ENCODE peak calls at places on chromosome 3, in four cellular contexts. R is mesenchymal stem cell, L is AG09309, M is RCC 7860. E is an unnamed sample.

GRCh38 chr3:152048826-152049225 is 175.4 kb downstream of the SUCNR1 start:
- DNase-seq in R (no peak), L (no peak), M (no peak), E (no peak)

GRCh38 chr3:53668872-53669271 is 174.5 kb downstream of the CACNA1D start:
- DNase-seq in R (no peak), L (no peak), M (no peak), E (peak; percentile 11)

GRCh38 chr3:9146367-9147071 is 102.9 kb downstream of the SRGAP3 start:
- DNase-seq in R (no peak), L (no peak), M (no peak), E (peak; percentile 37)

GRCh38 chr3:149599236-149599635 is 58.6 kb downstream of the WWTR1 start:
- DNase-seq in R (no peak), L (no peak), M (no peak), E (no peak)

GRCh38 chr3:46361408-46362283 is 7.7 kb downstream of the CCR2 start:
- DNase-seq in R (peak; percentile 49), L (no peak), M (peak; percentile 29), E (peak; percentile 95)

GRCh38 chr3:16112910-16113504 is 61.5 kb upstream of the GALNT15 start:
- DNase-seq in R (peak; percentile 64), L (no peak), M (peak; percentile 51), E (no peak)

GRCh38 chr3:188106454-188106853 is 47.5 kb upstream of the LPP start:
- DNase-seq in R (no peak), L (no peak), M (no peak), E (no peak)

GRCh38 chr3:38454884-38455638 is 1.4 kb downstream of the ACVR2B start:
- DNase-seq in R (peak; percentile 49), L (no peak), M (peak; percentile 35), E (peak; percentile 37)

GRCh38 chr3:72100626-72101187 is 315.8 kb upstream of the PROK2 start:
- DNase-seq in R (peak; percentile 94), L (peak; percentile 21), M (no peak), E (peak; percentile 90)

GRCh38 chr3:13078158-13078905 is 5.1 kb upstream of the IQSEC1 start:
- DNase-seq in R (no peak), L (no peak), M (no peak), E (no peak)

GRCh38 chr3:40690696-40691597 is 166.2 kb downstream of the ZNF621 start:
- DNase-seq in R (no peak), L (no peak), M (no peak), E (peak; percentile 4)

GRCh38 chr3:171614318-171614967 is 154.2 kb upstream of the TNIK start:
- DNase-seq in R (peak; percentile 43), L (no peak), M (no peak), E (peak; percentile 6)

GRCh38 chr3:73616056-73616455 is 8.7 kb downstream of the PDZRN3 start:
- DNase-seq in R (no peak), L (no peak), M (no peak), E (no peak)

GRCh38 chr3:169144691-169145090 is 518.8 kb downstream of the MECOM start:
- DNase-seq in R (no peak), L (no peak), M (no peak), E (no peak)

GRCh38 chr3:133905376-133905775 is 9.7 kb upstream of the RAB6B start:
- DNase-seq in R (no peak), L (no peak), M (no peak), E (no peak)

GRCh38 chr3:34011171-34012101 is 213.0 kb downstream of the PDCD6IP start:
- DNase-seq in R (peak; percentile 28), L (no peak), M (no peak), E (peak; percentile 5)

GRCh38 chr3:149813367-149814281 is 609 bp downstream of the RNF13 start:
- DNase-seq in R (peak; percentile 70), L (no peak), M (peak; percentile 23), E (peak; percentile 44)

GRCh38 chr3:120448707-120449650 is 1.8 kb downstream of the FSTL1 start:
- DNase-seq in R (peak; percentile 80), L (peak; percentile 76), M (peak; percentile 89), E (no peak)

GRCh38 chr3:51385621-51386091 is 565 bp downstream of the MANF start:
- DNase-seq in R (peak; percentile 18), L (no peak), M (no peak), E (no peak)

GRCh38 chr3:76107935-76108570 is 322.7 kb upstream of the ZNF717 start:
- DNase-seq in R (peak; percentile 57), L (no peak), M (peak; percentile 18), E (peak; percentile 38)

GRCh38 chr3:46221936-46222335 is 13.8 kb upstream of the CCR1 start:
- DNase-seq in R (no peak), L (no peak), M (no peak), E (no peak)

GRCh38 chr3:13012228-13012691 is 61.0 kb downstream of the IQSEC1 start:
- DNase-seq in R (peak; percentile 67), L (no peak), M (peak; percentile 30), E (peak; percentile 94)

GRCh38 chr3:13539285-13539625 is 9.7 kb upstream of the FBLN2 start:
- DNase-seq in R (peak; percentile 54), L (peak; percentile 67), M (peak; percentile 71), E (no peak)

GRCh38 chr3:126621627-126622345 is 33.1 kb downstream of the TXNRD3 start:
- DNase-seq in R (peak; percentile 61), L (no peak), M (peak; percentile 48), E (no peak)

GRCh38 chr3:176992565-176992964 is 204.7 kb downstream of the TBL1XR1 start:
- DNase-seq in R (no peak), L (no peak), M (peak; percentile 34), E (no peak)

GRCh38 chr3:184317201-184317600 is 2.8 kb downstream of the EIF4G1 start:
- DNase-seq in R (no peak), L (no peak), M (no peak), E (no peak)

GRCh38 chr3:171346582-171346981 is 113.6 kb downstream of the TNIK start:
- DNase-seq in R (no peak), L (no peak), M (no peak), E (no peak)

GRCh38 chr3:79140718-79141117 is 627.1 kb downstream of the ROBO1 start:
- DNase-seq in R (peak; percentile 60), L (peak; percentile 82), M (no peak), E (no peak)

GRCh38 chr3:27680517-27681246 is 41.4 kb downstream of the EOMES start:
- DNase-seq in R (no peak), L (no peak), M (no peak), E (no peak)

GRCh38 chr3:190517696-190518095 is 3.8 kb downstream of the IL1RAP start:
- DNase-seq in R (peak; percentile 72), L (no peak), M (peak; percentile 21), E (peak; percentile 75)